ENCODE peak calls at places on chromosomes 16 and 17, in seven cellular contexts. W is uterus, T is HL-60, Z is heart right ventricle, L is OCI-LY7, P is fibroblast of mammary gland, Y is IMR-90. M is an unnamed sample.

GRCh38 chr17:49677134-49677932 is 564 bp downstream of the SPOP start:
- DNase-seq in W (peak; percentile 95), T (peak; percentile 85), Z (peak; percentile 98), L (peak; percentile 96), P (peak; percentile 89), Y (peak; percentile 91), M (peak; percentile 96)

GRCh38 chr17:54754560-54754959 is 146.1 kb upstream of the TOM1L1 start:
- DNase-seq in W (no peak), T (no peak), Z (no peak), L (peak; percentile 18), P (no peak), Y (no peak), M (no peak)

GRCh38 chr16:2422123-2422867 is 7.0 kb upstream of the CCNF start:
- DNase-seq in W (no peak), T (no peak), Z (no peak), L (peak; percentile 31), P (no peak), Y (no peak), M (no peak)

GRCh38 chr17:74268554-74268953 is 5.5 kb upstream of the DNAI2 start:
- DNase-seq in W (no peak), T (no peak), Z (no peak), L (no peak), P (no peak), Y (no peak), M (no peak)

GRCh38 chr17:14471052-14471451 is 170.2 kb downstream of the HS3ST3B1 start:
- DNase-seq in W (no peak), T (no peak), Z (no peak), L (no peak), P (peak; percentile 62), Y (peak; percentile 94), M (no peak)

GRCh38 chr16:57304169-57305061 is 19.9 kb upstream of the PLLP start:
- DNase-seq in W (peak; percentile 21), T (no peak), Z (no peak), L (no peak), P (peak; percentile 39), Y (peak; percentile 55), M (no peak)

GRCh38 chr17:13244511-13244910 is 226.7 kb upstream of the ELAC2 start:
- DNase-seq in W (no peak), T (no peak), Z (no peak), L (no peak), P (peak; percentile 73), Y (no peak), M (no peak)

GRCh38 chr17:77905266-77905665 is 53.2 kb upstream of the TNRC6C start:
- DNase-seq in W (no peak), T (no peak), Z (no peak), L (no peak), P (no peak), Y (no peak), M (no peak)

GRCh38 chr17:2959371-2960130 is 103.9 kb downstream of the OR1D5 start:
- DNase-seq in W (no peak), T (no peak), Z (no peak), L (no peak), P (no peak), Y (no peak), M (no peak)

GRCh38 chr16:70348991-70349390 is 2.3 kb downstream of the DDX19A start:
- DNase-seq in W (no peak), T (no peak), Z (no peak), L (no peak), P (peak; percentile 83), Y (no peak), M (no peak)

GRCh38 chr17:39640493-39641118 is 3.7 kb downstream of the STARD3 start:
- DNase-seq in W (no peak), T (no peak), Z (no peak), L (no peak), P (no peak), Y (no peak), M (no peak)

GRCh38 chr16:23855010-23855409 is 19.2 kb downstream of the PRKCB start:
- DNase-seq in W (no peak), T (peak; percentile 88), Z (no peak), L (no peak), P (no peak), Y (no peak), M (no peak)

GRCh38 chr16:71526111-71526998 is at the start of gene CHST4:
- DNase-seq in W (peak; percentile 24), T (peak; percentile 30), Z (no peak), L (peak; percentile 62), P (peak; percentile 55), Y (peak; percentile 57), M (no peak)

GRCh38 chr16:11047057-11047456 is 102.7 kb downstream of the CLEC16A start:
- DNase-seq in W (no peak), T (no peak), Z (no peak), L (no peak), P (peak; percentile 89), Y (peak; percentile 93), M (no peak)

GRCh38 chr17:77449908-77450741 is 309.4 kb downstream of the SEC14L1 start:
- DNase-seq in W (peak; percentile 93), T (no peak), Z (peak; percentile 85), L (peak; percentile 58), P (peak; percentile 87), Y (peak; percentile 72), M (no peak)

GRCh38 chr17:801660-802059 is 19.5 kb downstream of the MRM3 start:
- DNase-seq in W (no peak), T (no peak), Z (no peak), L (no peak), P (no peak), Y (no peak), M (no peak)

GRCh38 chr16:75644240-75645012 is 3.0 kb downstream of the KARS1 start:
- DNase-seq in W (no peak), T (no peak), Z (no peak), L (peak; percentile 35), P (no peak), Y (no peak), M (no peak)

GRCh38 chr16:67504190-67505021 is 21.1 kb upstream of the AGRP start:
- DNase-seq in W (no peak), T (no peak), Z (no peak), L (peak; percentile 68), P (peak; percentile 50), Y (peak; percentile 24), M (no peak)

GRCh38 chr17:12024332-12024731 is 3.7 kb downstream of the MAP2K4 start:
- DNase-seq in W (no peak), T (no peak), Z (no peak), L (no peak), P (peak; percentile 64), Y (peak; percentile 73), M (no peak)

GRCh38 chr16:53967172-53967571 is 263.2 kb downstream of the FTO start:
- DNase-seq in W (no peak), T (no peak), Z (no peak), L (no peak), P (no peak), Y (no peak), M (no peak)

GRCh38 chr17:45895304-45895968 is 1.1 kb downstream of the MAPT start:
- DNase-seq in W (peak; percentile 19), T (no peak), Z (no peak), L (no peak), P (no peak), Y (no peak), M (peak; percentile 16)

GRCh38 chr17:49783051-49783715 is 5.3 kb upstream of the KAT7 start:
- DNase-seq in W (peak; percentile 49), T (no peak), Z (peak; percentile 46), L (no peak), P (no peak), Y (no peak), M (no peak)

GRCh38 chr17:66954632-66955031 is 9.9 kb upstream of the CACNG4 start:
- DNase-seq in W (no peak), T (no peak), Z (no peak), L (no peak), P (no peak), Y (no peak), M (no peak)

GRCh38 chr16:48963306-48963705 is 318.3 kb downstream of the CBLN1 start:
- DNase-seq in W (no peak), T (no peak), Z (no peak), L (no peak), P (peak; percentile 83), Y (peak; percentile 53), M (no peak)

GRCh38 chr16:58124601-58124915 is 4.6 kb downstream of the CFAP20 start:
- DNase-seq in W (no peak), T (no peak), Z (no peak), L (no peak), P (peak; percentile 66), Y (peak; percentile 76), M (no peak)

GRCh38 chr17:39953471-39953888 is 9.3 kb upstream of the GSDMA start:
- DNase-seq in W (no peak), T (no peak), Z (no peak), L (no peak), P (no peak), Y (no peak), M (no peak)

GRCh38 chr16:12089492-12090161 is 113.1 kb downstream of the SNX29 start:
- DNase-seq in W (peak; percentile 34), T (peak; percentile 51), Z (peak; percentile 42), L (peak; percentile 63), P (peak; percentile 71), Y (peak; percentile 81), M (no peak)

GRCh38 chr16:21684199-21684598 is 20.4 kb downstream of the OTOA start:
- DNase-seq in W (no peak), T (no peak), Z (no peak), L (peak; percentile 32), P (peak; percentile 4), Y (no peak), M (no peak)
- TF ChIP-seq CTCF in W (no peak), T (peak; percentile 33), Z (no peak), L (peak; percentile 88), P (peak; percentile 58), Y (peak; percentile 10), M (peak; percentile 43)

GRCh38 chr16:66324785-66325184 is 41.7 kb upstream of the CDH5 start:
- DNase-seq in W (no peak), T (no peak), Z (no peak), L (peak; percentile 21), P (no peak), Y (no peak), M (no peak)
- TF ChIP-seq CTCF in W (no peak), T (peak; percentile 32), Z (no peak), L (peak; percentile 60), P (peak; percentile 6), Y (peak; percentile 12), M (peak; percentile 40)

DNA sequence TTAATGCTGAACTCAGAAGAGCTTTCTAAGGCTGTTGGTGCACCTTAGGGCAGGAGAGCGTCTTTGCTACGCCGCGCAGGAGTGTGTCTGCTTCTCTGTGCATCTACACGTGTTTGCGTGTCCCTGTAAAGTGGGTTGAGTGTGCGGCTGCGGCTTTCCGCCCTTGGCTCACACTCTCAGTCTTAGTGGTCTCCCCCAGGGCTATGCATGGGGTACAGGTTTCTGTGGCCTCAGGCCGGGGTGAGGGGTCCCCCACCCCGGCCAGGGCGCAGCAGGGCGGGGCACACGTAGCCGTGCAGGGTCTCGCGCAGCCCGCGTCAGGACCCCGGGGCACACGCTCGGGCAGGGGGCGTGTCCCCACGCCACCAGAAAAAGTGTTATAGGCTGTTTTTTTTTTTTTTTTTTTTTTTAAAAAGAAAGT is 710 bp upstream of the TENT4B start:
- DNase-seq in W (peak; percentile 46), T (no peak), Z (no peak), L (no peak), P (peak; percentile 38), Y (no peak), M (no peak)
- TF ChIP-seq CTCF in W (no peak), T (no peak), Z (no peak), L (no peak), P (no peak), Y (no peak), M (no peak)

DNA sequence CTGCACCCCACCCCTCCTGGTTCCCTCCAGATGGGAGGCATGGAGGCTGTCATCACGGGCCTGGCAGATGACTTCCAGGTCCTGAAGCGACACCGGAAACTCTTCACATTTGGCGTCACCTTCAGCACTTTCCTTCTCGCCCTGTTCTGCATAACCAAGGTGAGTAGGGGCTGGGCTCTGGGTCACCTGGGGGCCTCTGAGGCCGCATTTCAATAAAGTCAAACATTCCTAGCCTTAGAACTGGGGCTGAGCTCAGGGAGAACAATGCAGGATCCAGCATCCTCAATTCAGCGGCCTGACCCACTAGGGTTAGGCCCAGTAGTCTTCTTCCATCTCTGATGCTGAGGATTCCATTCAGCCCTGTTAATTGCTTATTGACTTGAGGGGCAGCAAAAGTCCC is 42.1 kb downstream of the SLC6A2 start:
- DNase-seq in W (no peak), T (no peak), Z (no peak), L (no peak), P (no peak), Y (no peak), M (no peak)
- TF ChIP-seq CTCF in W (no peak), T (no peak), Z (no peak), L (no peak), P (no peak), Y (no peak), M (no peak)

M was measured in progenitor cell of endocrine pancreas.